ENCODE peak calls at places on chromosomes 13 and 19, in six cellular contexts. H is sigmoid colon, C is RWPE2, R is body of pancreas, J is right lobe of liver, E is SK-N-SH. U is an unnamed sample. For H3K4me1, the result is how much of the 10 kb centered on the place peaks cover.

GRCh38 chr13:74687452-74688180 is 553.4 kb upstream of the KLF12 start:
- DNase-seq in H (no peak), C (no peak), R (no peak), J (no peak), E (no peak), U (peak)

GRCh38 chr13:42071667-42072419 is 23.4 kb downstream of the DGKH start:
- DNase-seq in H (no peak), C (no peak), R (no peak), J (no peak), E (no peak), U (no peak)

GRCh38 chr19:46748325-46749109 is 2.3 kb upstream of the STRN4 start:
- DNase-seq in H (no peak), C (no peak), R (peak), J (no peak), E (peak), U (peak)

GRCh38 chr13:110345701-110346100 is 38.6 kb downstream of the COL4A2 start:
- DNase-seq in H (no peak), C (no peak), R (no peak), J (no peak), E (no peak), U (no peak)

GRCh38 chr13:111945086-111945485 is 121.9 kb upstream of the SOX1 start:
- DNase-seq in H (no peak), C (no peak), R (no peak), J (no peak), E (no peak), U (no peak)

GRCh38 chr19:58362272-58362994 is at the start of gene ZNF497:
- DNase-seq in H (peak), C (peak), R (peak), J (peak), E (peak), U (peak)

GRCh38 chr13:20363604-20364003 is 131.5 kb upstream of the GJB6 start:
- DNase-seq in H (no peak), C (no peak), R (no peak), J (no peak), E (no peak), U (no peak)

GRCh38 chr13:31638577-31638976 is 100.7 kb upstream of the RXFP2 start:
- DNase-seq in H (no peak), C (no peak), R (no peak), J (no peak), E (no peak), U (peak)

GRCh38 chr13:106077017-106077416 is 458.4 kb downstream of the EFNB2 start:
- DNase-seq in H (no peak), C (no peak), R (no peak), J (no peak), E (no peak), U (no peak)

GRCh38 chr13:80871481-80871880 is 530.6 kb upstream of the SPRY2 start:
- DNase-seq in H (no peak), C (no peak), R (no peak), J (no peak), E (no peak), U (no peak)

GRCh38 chr13:26557393-26558073 is at the start of gene WASF3:
- DNase-seq in H (peak), C (peak), R (peak), J (peak), E (peak), U (peak)

GRCh38 chr19:9881720-9882119 is 46.6 kb downstream of the PIN1 start:
- DNase-seq in H (no peak), C (no peak), R (no peak), J (no peak), E (no peak), U (no peak)

GRCh38 chr13:112443191-112444000 is 67.2 kb downstream of the SPACA7 start:
- DNase-seq in H (peak), C (no peak), R (no peak), J (peak), E (peak), U (no peak)

GRCh38 chr13:40519637-40520036 is 146.8 kb downstream of the FOXO1 start:
- DNase-seq in H (no peak), C (no peak), R (peak), J (no peak), E (no peak), U (peak)

GRCh38 chr13:40518481-40518882 is 148.0 kb downstream of the FOXO1 start:
- DNase-seq in H (no peak), C (no peak), R (peak), J (no peak), E (no peak), U (no peak)

GRCh38 chr13:40515702-40516101 is 150.7 kb downstream of the FOXO1 start:
- DNase-seq in H (no peak), C (no peak), R (no peak), J (no peak), E (no peak), U (no peak)

GRCh38 chr13:40514797-40515196 is 151.6 kb downstream of the FOXO1 start:
- DNase-seq in H (no peak), C (no peak), R (no peak), J (no peak), E (no peak), U (no peak)

DNA sequence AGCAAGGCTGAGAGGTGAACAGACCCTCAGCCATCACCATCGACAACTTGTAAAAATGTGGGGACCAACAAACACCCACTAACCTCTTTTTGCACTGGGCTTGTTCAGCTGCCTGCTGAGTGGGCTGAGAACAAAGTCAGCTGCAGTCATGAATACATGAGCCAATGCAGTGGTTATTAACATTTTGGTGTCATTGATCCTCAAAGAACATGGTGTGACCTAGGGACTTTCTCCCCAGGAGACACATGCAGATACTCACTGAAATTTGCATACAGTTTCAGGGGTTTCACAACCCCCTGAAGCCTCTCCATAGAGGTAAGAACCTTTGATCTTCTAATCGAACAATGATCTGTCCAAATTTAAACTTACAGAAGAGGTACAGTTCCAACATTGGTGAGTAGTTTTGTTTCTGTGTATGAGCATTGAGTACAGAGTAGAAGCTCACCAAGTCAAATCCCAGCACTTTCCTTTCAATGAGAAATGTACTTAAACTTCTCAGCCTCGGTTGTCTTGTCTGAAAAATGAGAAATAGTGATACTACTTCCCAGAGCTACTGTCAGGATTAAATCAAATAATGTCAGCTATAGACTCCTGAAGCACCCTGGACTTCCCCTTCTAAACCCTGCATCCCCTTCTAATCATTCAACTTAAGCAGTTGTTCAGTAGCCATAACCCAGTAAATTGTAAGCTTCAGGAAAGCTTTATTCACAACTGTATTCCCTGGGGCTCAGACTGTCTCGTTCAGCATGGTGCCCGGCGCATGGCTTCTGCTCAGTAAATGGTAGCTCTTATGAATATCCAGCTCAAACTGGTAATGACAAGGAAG is 148.7 kb downstream of the FOXO1 start:
- DNase-seq in H (no peak), C (no peak), R (no peak), J (no peak), E (no peak), U (no peak)
- H3K4me1 ChIP-seq in H (under half), C (under half), R (under half), J (under half), E (under half), U (under half)

GRCh38 chr13:68929055-68929454 is 1178.6 kb upstream of the ATXN8OS start:
- DNase-seq in H (no peak), C (no peak), R (no peak), J (no peak), E (no peak), U (no peak)
- H3K4me1 ChIP-seq in H (under half), C (under half), R (under half), J (under half), E (under half), U (under half)

GRCh38 chr19:15284091-15284490 is 48.2 kb downstream of the BRD4 start:
- DNase-seq in H (no peak), C (no peak), R (no peak), J (no peak), E (no peak), U (no peak)
- H3K4me1 ChIP-seq in H (half or more), C (half or more), R (half or more), J (under half), E (half or more), U (half or more)

DNA sequence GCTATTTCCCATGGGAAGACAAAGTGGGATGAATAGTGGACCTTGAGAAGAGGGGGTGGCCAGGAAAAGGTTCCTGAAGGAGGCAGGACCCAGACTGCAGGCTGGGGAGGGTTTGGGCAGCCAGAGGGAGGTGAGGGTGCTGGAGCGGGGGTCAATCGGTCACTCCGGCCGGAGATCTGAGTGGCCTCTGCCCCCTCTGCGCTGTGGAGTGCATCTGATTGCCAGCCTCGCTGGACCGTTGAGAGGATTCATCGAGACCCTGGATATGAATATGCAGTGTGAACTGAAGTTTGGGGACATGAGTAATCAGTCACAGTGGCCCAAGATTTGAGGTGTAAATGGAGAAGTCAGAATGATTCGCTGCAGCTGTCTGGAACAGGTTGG is 5.5 kb upstream of the ZNF580 start:
- DNase-seq in H (no peak), C (no peak), R (no peak), J (no peak), E (no peak), U (peak)
- H3K4me1 ChIP-seq in H (half or more), C (under half), R (half or more), J (under half), E (under half), U (under half)

DNA sequence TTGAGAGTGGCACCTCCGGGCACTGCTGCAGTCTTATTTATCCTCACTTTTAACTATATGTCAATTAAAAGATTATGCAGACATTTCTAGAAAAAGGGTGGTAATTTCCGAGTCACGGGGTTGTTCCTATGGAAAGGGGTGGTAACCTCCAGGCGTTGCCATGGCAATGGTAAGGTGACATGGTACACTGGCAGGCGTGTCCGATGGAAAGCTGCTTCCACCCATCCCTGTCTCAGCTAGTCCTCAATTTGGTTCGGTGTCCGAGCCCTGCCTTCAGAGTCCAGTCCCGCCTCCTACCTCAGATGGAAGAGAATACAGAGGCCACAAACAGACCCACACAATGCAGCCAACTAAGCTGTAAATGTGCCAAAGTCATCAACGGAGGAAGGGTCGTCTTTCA is 72.6 kb upstream of the C13orf46 start:
- DNase-seq in H (no peak), C (no peak), R (no peak), J (no peak), E (no peak), U (no peak)
- H3K4me1 ChIP-seq in H (under half), C (under half), R (under half), J (under half), E (under half), U (under half)

DNA sequence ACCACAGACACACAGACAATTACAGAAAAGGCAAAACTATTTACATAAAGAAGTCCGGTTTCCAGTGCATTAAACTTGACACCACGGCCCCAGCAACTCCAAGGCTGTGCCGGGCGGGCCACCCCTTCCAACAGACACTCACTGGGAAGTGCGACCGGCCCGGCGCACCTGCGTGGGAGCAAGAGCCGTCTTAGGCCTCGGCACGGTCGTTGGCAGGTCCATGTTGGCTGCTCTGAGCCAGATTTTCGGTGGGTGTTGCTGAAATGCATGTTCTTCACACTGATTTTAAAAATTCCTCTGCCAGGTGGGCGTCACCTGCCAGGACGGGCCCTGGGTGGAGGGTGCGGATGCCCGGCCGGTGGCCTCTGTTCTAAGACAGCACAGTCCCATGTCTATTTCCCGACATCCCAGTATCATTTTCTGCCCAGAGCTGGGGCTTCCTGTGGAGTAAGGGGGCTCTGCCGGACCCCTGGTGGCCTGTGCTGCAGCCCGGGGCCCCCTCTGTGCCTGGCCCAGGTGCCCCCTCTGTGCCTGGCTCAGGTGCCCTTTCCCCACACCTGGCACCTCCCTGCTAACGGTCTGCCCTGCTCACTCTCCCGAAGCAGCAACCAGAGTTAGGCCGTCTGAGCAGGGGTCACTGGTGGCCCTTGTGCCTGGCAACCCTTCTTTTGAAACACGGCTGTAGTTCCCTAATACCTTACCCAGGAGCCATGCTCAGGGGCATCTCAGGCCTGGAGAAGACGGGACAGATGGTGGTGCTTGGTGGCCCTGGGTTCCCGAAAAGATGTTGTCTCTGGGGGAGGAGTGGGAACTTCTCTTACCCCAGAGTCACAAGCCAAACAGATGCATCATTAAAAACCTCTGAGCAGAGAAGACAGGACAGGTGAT is 9.2 kb downstream of the TMEM255B start:
- DNase-seq in H (peak), C (no peak), R (no peak), J (no peak), E (no peak), U (no peak)
- H3K4me1 ChIP-seq in H (under half), C (under half), R (under half), J (under half), E (under half), U (under half)

DNA sequence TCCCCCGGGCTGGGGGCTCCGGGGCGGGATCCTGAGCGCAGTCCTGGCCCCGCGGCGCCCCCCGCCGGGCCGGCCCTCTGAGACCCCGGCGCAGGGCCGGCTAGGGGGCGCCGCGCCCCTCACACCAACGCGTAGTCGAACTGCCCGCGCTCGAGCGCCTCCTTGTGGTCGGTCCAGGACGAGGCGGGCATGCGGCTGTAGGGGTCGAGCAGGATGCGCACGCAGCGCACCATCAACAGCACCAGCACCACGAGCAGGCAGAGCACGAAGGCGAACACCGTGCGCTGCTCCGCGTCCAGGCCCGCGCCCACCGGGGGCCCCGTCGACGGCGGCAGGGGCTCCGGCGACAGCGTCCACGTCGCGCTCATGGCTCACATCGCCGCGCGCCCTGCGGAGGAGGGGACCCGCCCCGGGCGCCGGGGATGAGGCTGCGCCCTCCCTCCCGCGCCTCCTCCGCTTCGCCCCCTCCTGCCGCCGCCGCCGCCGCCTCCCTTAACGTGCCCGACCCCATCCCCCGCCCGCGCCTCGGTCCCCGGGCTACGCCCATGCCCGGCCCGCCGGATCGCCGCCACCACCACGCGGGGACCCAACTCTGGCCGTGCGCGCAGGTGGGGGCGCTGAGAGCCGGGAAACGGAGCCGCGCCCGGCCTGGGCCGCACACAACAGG is 631 bp downstream of the CTXN1 start:
- DNase-seq in H (peak), C (peak), R (peak), J (peak), E (peak), U (peak)
- H3K4me1 ChIP-seq in H (half or more), C (under half), R (under half), J (under half), E (half or more), U (under half)

DNA sequence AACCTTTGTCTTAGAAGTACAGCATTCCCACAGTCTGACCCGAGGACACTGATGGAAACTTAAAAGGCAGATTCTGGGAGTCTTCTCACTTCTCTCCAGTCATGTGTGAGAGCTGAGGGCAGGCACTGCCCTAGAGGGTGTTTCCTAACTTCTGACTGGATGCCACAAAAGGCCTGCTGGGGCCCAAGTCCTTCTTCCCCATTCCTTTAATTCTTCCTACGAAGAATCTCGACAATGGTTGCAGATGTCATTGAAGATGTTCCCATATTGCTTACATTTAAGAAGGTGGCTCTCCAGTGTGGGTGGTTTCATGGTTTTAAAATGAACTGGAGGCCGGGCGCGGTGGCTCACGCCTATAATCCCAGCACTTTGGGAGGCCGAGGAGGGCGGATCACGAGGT is 27.4 kb upstream of the ZNF564 start:
- DNase-seq in H (no peak), C (no peak), R (no peak), J (no peak), E (no peak), U (no peak)
- H3K4me1 ChIP-seq in H (under half), C (under half), R (under half), J (under half), E (under half), U (under half)